ENCODE peak calls at places on chromosomes 5 and 9, in six cellular contexts. I is osteoblast, P is mesenchymal stem cell, U is fibroblast of lung, N is IMR-90, E is mammary epithelial cell. G is an unnamed sample.

GRCh38 chr9:137462396-137463193 is 3.5 kb upstream of the NSMF start:
- DNase-seq in I (peak; percentile 66), P (no peak), U (no peak), N (no peak), E (no peak), G (no peak)

GRCh38 chr9:96621619-96622018 is 2.0 kb upstream of the CDC14B start:
- DNase-seq in I (peak; percentile 75), P (no peak), U (no peak), N (peak; percentile 35), E (no peak), G (no peak)

GRCh38 chr9:111605041-111605559 is 5.7 kb upstream of the PTGR1 start:
- DNase-seq in I (no peak), P (no peak), U (no peak), N (no peak), E (no peak), G (peak; percentile 24)

GRCh38 chr5:172768573-172769323 is 2.2 kb downstream of the DUSP1 start:
- DNase-seq in I (peak; percentile 84), P (peak; percentile 73), U (peak; percentile 66), N (peak; percentile 72), E (peak; percentile 29), G (peak; percentile 37)

GRCh38 chr5:140372971-140373487 is 13.0 kb downstream of the SLC4A9 start:
- DNase-seq in I (peak; percentile 87), P (peak; percentile 81), U (peak; percentile 73), N (peak; percentile 69), E (peak; percentile 56), G (peak; percentile 80)

GRCh38 chr5:107100121-107100520 is 570.6 kb downstream of the EFNA5 start:
- DNase-seq in I (no peak), P (no peak), U (peak; percentile 41), N (no peak), E (no peak), G (no peak)

GRCh38 chr9:35951736-35952135 is 6.2 kb downstream of the OR2S2 start:
- DNase-seq in I (peak; percentile 41), P (no peak), U (peak; percentile 80), N (peak; percentile 54), E (peak; percentile 20), G (no peak)

GRCh38 chr5:170132642-170133448 is 27.1 kb downstream of the FOXI1 start:
- DNase-seq in I (peak; percentile 90), P (peak; percentile 63), U (peak; percentile 72), N (peak; percentile 44), E (peak; percentile 27), G (no peak)

GRCh38 chr5:53032188-53032587 is 43.0 kb downstream of the ITGA2 start:
- DNase-seq in I (no peak), P (no peak), U (no peak), N (no peak), E (no peak), G (no peak)

GRCh38 chr5:71899865-71900342 is 180.8 kb downstream of the CARTPT start:
- DNase-seq in I (no peak), P (no peak), U (peak; percentile 62), N (peak; percentile 65), E (peak; percentile 84), G (peak; percentile 40)

GRCh38 chr5:50808406-50808805 is 142.0 kb downstream of the PARP8 start:
- DNase-seq in I (no peak), P (no peak), U (no peak), N (no peak), E (peak; percentile 0), G (no peak)

GRCh38 chr9:137304383-137305059 is 2.5 kb upstream of the NRARP start:
- DNase-seq in I (peak; percentile 78), P (no peak), U (no peak), N (no peak), E (no peak), G (peak; percentile 13)

GRCh38 chr5:76716456-76717157 is 681 bp downstream of the F2R start:
- DNase-seq in I (peak; percentile 77), P (peak; percentile 24), U (peak; percentile 29), N (no peak), E (no peak), G (peak; percentile 23)

GRCh38 chr5:12292610-12293204 is 388.5 kb upstream of the CTNND2 start:
- DNase-seq in I (no peak), P (no peak), U (peak; percentile 20), N (no peak), E (peak; percentile 6), G (peak; percentile 44)

GRCh38 chr5:59238126-59238902 is 655.2 kb downstream of the PDE4D start:
- DNase-seq in I (no peak), P (no peak), U (no peak), N (no peak), E (no peak), G (no peak)

GRCh38 chr9:10268500-10269485 is 344.0 kb downstream of the PTPRD start:
- DNase-seq in I (no peak), P (peak; percentile 68), U (no peak), N (peak; percentile 12), E (peak; percentile 28), G (peak; percentile 62)

GRCh38 chr5:64144429-64145215 is 21.0 kb upstream of the RNF180 start:
- DNase-seq in I (peak; percentile 94), P (no peak), U (peak; percentile 71), N (no peak), E (peak; percentile 66), G (no peak)

GRCh38 chr5:65127181-65127901 is 354.4 kb downstream of the ADAMTS6 start:
- DNase-seq in I (peak; percentile 76), P (peak; percentile 82), U (peak; percentile 88), N (peak; percentile 93), E (no peak), G (no peak)

GRCh38 chr5:182126-182525 is 9.2 kb upstream of the LRRC14B start:
- DNase-seq in I (peak; percentile 17), P (no peak), U (no peak), N (no peak), E (no peak), G (no peak)

GRCh38 chr9:76643399-76644117 is 120.7 kb upstream of the PCA3 start:
- DNase-seq in I (no peak), P (no peak), U (no peak), N (no peak), E (no peak), G (no peak)

GRCh38 chr5:65199988-65200668 is 281.6 kb downstream of the ADAMTS6 start:
- DNase-seq in I (no peak), P (no peak), U (peak; percentile 87), N (peak; percentile 83), E (no peak), G (no peak)

GRCh38 chr9:108756746-108757490 is 98.9 kb downstream of the ACTL7B start:
- DNase-seq in I (no peak), P (no peak), U (no peak), N (no peak), E (peak; percentile 34), G (no peak)

GRCh38 chr9:38141751-38142150 is 72.7 kb upstream of the SHB start:
- DNase-seq in I (peak; percentile 91), P (peak; percentile 82), U (peak; percentile 92), N (peak; percentile 83), E (peak; percentile 70), G (no peak)

DNA sequence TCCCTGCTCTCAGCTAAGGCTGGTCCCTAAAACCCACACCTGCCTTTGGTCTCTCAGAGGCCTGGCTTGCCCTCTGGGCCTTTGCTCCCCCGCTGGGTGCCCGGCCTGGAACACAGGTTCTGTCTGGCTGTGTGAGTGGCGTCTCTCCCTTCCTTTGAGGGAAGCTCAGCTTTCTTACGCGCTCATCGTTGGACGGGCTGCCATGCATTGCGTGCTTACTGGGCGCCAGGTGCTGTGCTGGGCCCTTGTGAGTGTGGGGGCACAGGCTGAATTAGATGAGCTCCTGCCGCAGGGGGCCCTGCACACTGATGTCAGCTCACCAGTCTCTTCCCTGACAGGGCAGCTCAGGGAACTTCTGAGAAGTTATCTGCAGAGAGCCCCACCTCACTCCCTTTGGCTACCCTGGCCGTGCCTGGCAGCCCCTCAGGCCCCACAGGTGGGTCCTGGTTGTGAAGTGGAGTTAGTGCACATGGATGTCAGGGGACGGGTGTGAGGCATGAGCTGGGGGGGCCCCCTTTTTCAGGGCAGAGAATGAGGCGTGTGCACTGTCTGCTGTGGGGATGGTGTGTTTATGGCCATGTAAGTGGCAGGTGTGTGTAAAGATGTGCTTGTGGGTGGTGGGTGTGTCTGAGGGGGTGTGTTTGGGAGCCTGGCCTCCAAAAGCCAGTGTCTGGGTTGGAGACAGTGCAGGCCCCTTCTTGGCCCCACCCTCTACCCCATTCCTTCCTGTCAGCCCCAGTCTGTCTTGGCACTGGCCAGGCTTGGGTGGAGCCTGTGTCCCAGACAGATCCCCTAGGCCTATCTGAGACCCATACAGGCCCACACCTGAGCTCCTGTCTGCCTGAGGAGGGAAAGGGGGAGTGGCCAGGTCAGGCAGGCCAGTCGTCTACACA is 7.5 kb upstream of the RMND5B start:
- DNase-seq in I (peak; percentile 89), P (no peak), U (no peak), N (no peak), E (no peak), G (no peak)
- H2AFZ ChIP-seq in I (no peak overlapping the region), P (no peak overlapping the region), U (no peak overlapping the region), N (no peak overlapping the region), E (no peak overlapping the region), G (no peak overlapping the region)

GRCh38 chr5:128493657-128494329 is 44.3 kb downstream of the FBN2 start:
- DNase-seq in I (no peak), P (no peak), U (no peak), N (peak; percentile 8), E (no peak), G (no peak)

GRCh38 chr5:128494516-128494915 is 43.5 kb downstream of the FBN2 start:
- DNase-seq in I (no peak), P (no peak), U (no peak), N (no peak), E (no peak), G (no peak)

DNA sequence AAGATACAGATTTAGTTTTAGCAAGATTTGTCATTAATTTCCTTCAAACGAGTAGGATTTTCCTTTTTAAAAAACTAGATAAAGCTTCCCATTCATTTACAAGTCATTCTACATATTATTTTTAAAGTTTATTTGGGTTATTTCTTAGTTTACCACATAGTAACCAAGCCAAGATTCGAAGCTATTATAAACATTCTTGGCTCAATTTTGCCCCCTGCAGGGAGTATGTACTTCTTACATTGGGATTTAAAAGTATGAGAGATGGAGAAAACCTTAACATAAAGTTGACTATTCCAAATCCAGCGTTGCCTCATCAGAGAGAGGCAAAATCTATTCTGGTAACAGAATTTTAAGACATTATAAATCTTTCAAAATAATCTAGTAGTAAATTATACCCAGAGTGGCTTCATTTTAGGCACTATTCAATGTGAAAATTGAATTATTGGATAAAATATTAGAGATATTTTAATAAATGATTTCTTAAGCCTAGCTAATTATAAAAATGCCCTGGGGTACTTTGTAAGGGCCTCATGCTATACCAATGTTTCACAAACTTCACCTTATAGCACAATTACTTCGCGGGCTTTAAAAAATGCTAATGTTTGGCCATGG is 39.1 kb downstream of the FBN2 start:
- DNase-seq in I (peak; percentile 88), P (peak; percentile 62), U (peak; percentile 62), N (peak; percentile 79), E (peak; percentile 20), G (peak; percentile 67)
- H2AFZ ChIP-seq in I (no peak overlapping the region), P (no peak overlapping the region), U (no peak overlapping the region), N (no peak overlapping the region), E (no peak overlapping the region), G (no peak overlapping the region)

GRCh38 chr5:39598641-39599248 is 174.0 kb upstream of the DAB2 start:
- DNase-seq in I (no peak), P (no peak), U (no peak), N (no peak), E (no peak), G (peak; percentile 41)
- H2AFZ ChIP-seq in I (no peak overlapping the region), P (no peak overlapping the region), U (no peak overlapping the region), N (peak overlapping the region; percentile 14), E (no peak overlapping the region), G (no peak overlapping the region)

DNA sequence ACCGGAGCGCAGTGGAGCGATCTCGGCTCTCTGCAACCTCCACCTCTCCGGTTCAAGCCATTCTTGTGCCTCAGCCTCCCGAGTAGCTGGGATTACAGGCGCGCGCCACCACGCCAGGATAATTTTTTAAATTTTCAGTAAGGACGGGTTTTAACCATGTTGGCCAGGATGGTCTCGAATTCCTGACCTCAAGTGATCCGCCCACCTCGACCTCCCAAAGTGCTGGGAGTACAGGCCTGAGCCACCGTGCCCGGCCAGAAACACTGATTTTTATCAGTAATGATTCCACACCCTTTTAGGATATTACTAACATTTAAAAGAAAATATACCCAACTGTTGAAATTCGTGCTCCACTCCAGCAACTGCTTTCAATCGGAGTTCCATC is 464 bp upstream of the FAM151B start:
- DNase-seq in I (no peak), P (no peak), U (no peak), N (no peak), E (no peak), G (no peak)
- H2AFZ ChIP-seq in I (peak overlapping the region; percentile 97), P (peak overlapping the region; percentile 66), U (peak overlapping the region; percentile 94), N (peak overlapping the region; percentile 95), E (peak overlapping the region; percentile 97), G (peak overlapping the region; percentile 80)